ENCODE peak calls at places on chromosomes 11 and 22, in four cellular contexts. One of them, this sample, is unnamed.

GRCh38 chr11:19646308-19646707 is 66.3 kb upstream of the NAV2 start:
- DNase-seq in HEK293T: no peak
- DNase-seq in stimulated activated CD4-positive, alpha-beta T cell treated with anti-CD3 and anti-CD28 coated beads, Interleukin-1b, Interleukin-23, amount 100 ng/mL, for 24 hours: no peak
- DNase-seq in NCI-H460: no peak
- DNase-seq in this sample: no peak

GRCh38 chr11:110182886-110183285 is 89.7 kb downstream of the ZC3H12C start:
- DNase-seq in HEK293T: no peak
- DNase-seq in stimulated activated CD4-positive, alpha-beta T cell treated with anti-CD3 and anti-CD28 coated beads, Interleukin-1b, Interleukin-23, amount 100 ng/mL, for 24 hours: no peak
- DNase-seq in NCI-H460: no peak
- DNase-seq in this sample: no peak

GRCh38 chr11:102293873-102294601 is 23.2 kb upstream of the BIRC3 start:
- DNase-seq in HEK293T: peak; percentile 42
- DNase-seq in stimulated activated CD4-positive, alpha-beta T cell treated with anti-CD3 and anti-CD28 coated beads, Interleukin-1b, Interleukin-23, amount 100 ng/mL, for 24 hours: no peak
- DNase-seq in NCI-H460: peak; percentile 40
- DNase-seq in this sample: peak; percentile 70

GRCh38 chr11:116427337-116427902 is 345.4 kb downstream of the BUD13 start:
- DNase-seq in HEK293T: no peak
- DNase-seq in stimulated activated CD4-positive, alpha-beta T cell treated with anti-CD3 and anti-CD28 coated beads, Interleukin-1b, Interleukin-23, amount 100 ng/mL, for 24 hours: no peak
- DNase-seq in NCI-H460: no peak
- DNase-seq in this sample: peak; percentile 77

GRCh38 chr22:26556904-26557303 is 33.0 kb downstream of the TPST2 start:
- DNase-seq in HEK293T: no peak
- DNase-seq in stimulated activated CD4-positive, alpha-beta T cell treated with anti-CD3 and anti-CD28 coated beads, Interleukin-1b, Interleukin-23, amount 100 ng/mL, for 24 hours: no peak
- DNase-seq in NCI-H460: no peak
- DNase-seq in this sample: no peak

GRCh38 chr11:71505001-71505400 is 22.1 kb upstream of the KRTAP5-7 start:
- DNase-seq in HEK293T: no peak
- DNase-seq in stimulated activated CD4-positive, alpha-beta T cell treated with anti-CD3 and anti-CD28 coated beads, Interleukin-1b, Interleukin-23, amount 100 ng/mL, for 24 hours: no peak
- DNase-seq in NCI-H460: no peak
- DNase-seq in this sample: no peak

GRCh38 chr11:96200243-96200642 is 142.8 kb downstream of the MAML2 start:
- DNase-seq in HEK293T: no peak
- DNase-seq in stimulated activated CD4-positive, alpha-beta T cell treated with anti-CD3 and anti-CD28 coated beads, Interleukin-1b, Interleukin-23, amount 100 ng/mL, for 24 hours: no peak
- DNase-seq in NCI-H460: no peak
- DNase-seq in this sample: no peak

GRCh38 chr11:68257477-68258362 is 14.1 kb downstream of the C11orf24 start:
- DNase-seq in HEK293T: peak; percentile 87
- DNase-seq in stimulated activated CD4-positive, alpha-beta T cell treated with anti-CD3 and anti-CD28 coated beads, Interleukin-1b, Interleukin-23, amount 100 ng/mL, for 24 hours: peak; percentile 90
- DNase-seq in NCI-H460: peak; percentile 83
- DNase-seq in this sample: peak; percentile 93

GRCh38 chr11:67195971-67196418 is 70.3 kb upstream of the GRK2 start:
- DNase-seq in HEK293T: peak; percentile 14
- DNase-seq in stimulated activated CD4-positive, alpha-beta T cell treated with anti-CD3 and anti-CD28 coated beads, Interleukin-1b, Interleukin-23, amount 100 ng/mL, for 24 hours: no peak
- DNase-seq in NCI-H460: peak; percentile 40
- DNase-seq in this sample: peak; percentile 33

GRCh38 chr11:121722431-121723256 is 269.9 kb upstream of the SORL1-AS1 start:
- DNase-seq in HEK293T: no peak
- DNase-seq in stimulated activated CD4-positive, alpha-beta T cell treated with anti-CD3 and anti-CD28 coated beads, Interleukin-1b, Interleukin-23, amount 100 ng/mL, for 24 hours: no peak
- DNase-seq in NCI-H460: no peak
- DNase-seq in this sample: peak; percentile 100

GRCh38 chr11:70142171-70142875 is 60.8 kb upstream of the FADD start:
- DNase-seq in HEK293T: no peak
- DNase-seq in stimulated activated CD4-positive, alpha-beta T cell treated with anti-CD3 and anti-CD28 coated beads, Interleukin-1b, Interleukin-23, amount 100 ng/mL, for 24 hours: no peak
- DNase-seq in NCI-H460: no peak
- DNase-seq in this sample: no peak

This sample was measured in cardiac muscle cell.